ENCODE peak calls at places on chromosomes 2 and 18, in ten cellular contexts. Q, C, Y, A, U, X, T, V, E and M are unnamed samples.

GRCh38 chr2:227890495-227891079 is 19.2 kb downstream of the DAW1 start:
- DNase-seq in Q (no peak), C (peak; percentile 17), Y (peak; percentile 77), A (no peak), U (no peak), X (no peak), T (peak; percentile 42), V (peak; percentile 55), E (peak; percentile 49), M (peak; percentile 74)

GRCh38 chr18:37422116-37422515 is 143.5 kb downstream of the CELF4 start:
- DNase-seq in Q (no peak), C (no peak), Y (no peak), A (no peak), U (no peak), X (no peak), T (no peak), V (no peak), E (no peak), M (no peak)

GRCh38 chr2:30165050-30165520 is 18.3 kb downstream of the YPEL5 start:
- DNase-seq in Q (peak; percentile 69), C (peak; percentile 96), Y (peak; percentile 92), A (peak; percentile 83), U (no peak), X (peak; percentile 8), T (peak; percentile 80), V (peak; percentile 84), E (peak; percentile 83), M (peak; percentile 90)

GRCh38 chr2:54569745-54570296 is 113.7 kb downstream of the SPTBN1 start:
- DNase-seq in Q (no peak), C (peak; percentile 19), Y (no peak), A (peak; percentile 72), U (no peak), X (no peak), T (no peak), V (no peak), E (no peak), M (no peak)

GRCh38 chr2:112187805-112188596 is 49.8 kb downstream of the FBLN7 start:
- DNase-seq in Q (peak; percentile 72), C (no peak), Y (no peak), A (peak; percentile 82), U (no peak), X (no peak), T (peak; percentile 65), V (peak; percentile 74), E (peak; percentile 47), M (peak; percentile 33)

GRCh38 chr2:199779589-199779988 is 71.4 kb downstream of the FTCDNL1 start:
- DNase-seq in Q (no peak), C (no peak), Y (no peak), A (no peak), U (no peak), X (no peak), T (no peak), V (no peak), E (no peak), M (no peak)

GRCh38 chr2:240561325-240561971 is 1.3 kb downstream of the DUSP28 start:
- DNase-seq in Q (peak; percentile 53), C (no peak), Y (no peak), A (no peak), U (peak; percentile 35), X (no peak), T (peak; percentile 61), V (peak; percentile 73), E (peak; percentile 71), M (peak; percentile 87)

GRCh38 chr2:19050354-19050753 is 308.1 kb downstream of the OSR1 start:
- DNase-seq in Q (no peak), C (no peak), Y (no peak), A (no peak), U (no peak), X (no peak), T (no peak), V (no peak), E (no peak), M (no peak)

GRCh38 chr2:166410828-166411472 is 35.2 kb upstream of the SCN9A start:
- DNase-seq in Q (no peak), C (no peak), Y (no peak), A (no peak), U (no peak), X (no peak), T (peak; percentile 84), V (peak; percentile 72), E (peak; percentile 87), M (peak; percentile 93)

GRCh38 chr18:58180738-58181353 is 136.8 kb downstream of the NEDD4L start:
- DNase-seq in Q (peak; percentile 68), C (peak; percentile 45), Y (peak; percentile 26), A (peak; percentile 66), U (no peak), X (no peak), T (peak; percentile 37), V (peak; percentile 58), E (peak; percentile 29), M (peak; percentile 65)

GRCh38 chr2:120594856-120595685 is 140.6 kb upstream of the GLI2 start:
- DNase-seq in Q (no peak), C (no peak), Y (peak; percentile 20), A (no peak), U (peak; percentile 22), X (no peak), T (peak; percentile 54), V (peak; percentile 40), E (no peak), M (peak; percentile 43)